ENCODE peak calls at places on chromosomes 7 and 10, in eight cellular contexts. One of them, this sample, is unnamed.

GRCh38 chr10:7610651-7611389 is 55.9 kb downstream of the ITIH5 start:
- DNase-seq in neuronal stem cell: no peak
- DNase-seq in IMR-90: peak; percentile 70
- DNase-seq in endodermal cell: no peak
- DNase-seq in endothelial cell of umbilical vein: no peak
- DNase-seq in fibroblast of lung: peak; percentile 82
- DNase-seq in DND-41: no peak
- DNase-seq in SK-N-SH: no peak
- DNase-seq in this sample: peak; percentile 27

GRCh38 chr10:73946253-73947145 is 35.6 kb downstream of the PLAU start:
- DNase-seq in endothelial cell of umbilical vein: no peak
- DNase-seq in SK-N-SH: no peak
- DNase-seq in neuronal stem cell: no peak
- DNase-seq in DND-41: no peak
- DNase-seq in fibroblast of lung: no peak
- DNase-seq in IMR-90: no peak
- DNase-seq in endodermal cell: no peak
- DNase-seq in this sample: no peak

GRCh38 chr10:7258948-7259523 is 151.8 kb downstream of the SFMBT2 start:
- DNase-seq in endothelial cell of umbilical vein: no peak
- DNase-seq in DND-41: peak; percentile 83
- DNase-seq in IMR-90: no peak
- DNase-seq in SK-N-SH: peak; percentile 41
- DNase-seq in fibroblast of lung: peak; percentile 63
- DNase-seq in neuronal stem cell: no peak
- DNase-seq in endodermal cell: no peak
- DNase-seq in this sample: no peak

GRCh38 chr10:24556746-24557742 is 166.6 kb downstream of the ARHGAP21 start:
- DNase-seq in endodermal cell: peak; percentile 76
- DNase-seq in DND-41: peak; percentile 37
- DNase-seq in endothelial cell of umbilical vein: peak; percentile 59
- DNase-seq in fibroblast of lung: peak; percentile 73
- DNase-seq in IMR-90: peak; percentile 79
- DNase-seq in neuronal stem cell: peak; percentile 36
- DNase-seq in SK-N-SH: peak; percentile 47
- DNase-seq in this sample: peak; percentile 35

GRCh38 chr7:6889252-6889812 is 63.3 kb upstream of the CCZ1B start:
- DNase-seq in endothelial cell of umbilical vein: no peak
- DNase-seq in DND-41: no peak
- DNase-seq in SK-N-SH: no peak
- DNase-seq in endodermal cell: no peak
- DNase-seq in IMR-90: no peak
- DNase-seq in fibroblast of lung: no peak
- DNase-seq in neuronal stem cell: no peak
- DNase-seq in this sample: no peak

GRCh38 chr7:15924910-15925309 is 238.4 kb upstream of the MEOX2 start:
- DNase-seq in DND-41: no peak
- DNase-seq in IMR-90: no peak
- DNase-seq in endothelial cell of umbilical vein: no peak
- DNase-seq in neuronal stem cell: no peak
- DNase-seq in SK-N-SH: no peak
- DNase-seq in fibroblast of lung: no peak
- DNase-seq in endodermal cell: no peak
- DNase-seq in this sample: no peak

GRCh38 chr7:93142127-93142526 is 6.1 kb downstream of the SAMD9L start:
- DNase-seq in endodermal cell: no peak
- DNase-seq in endothelial cell of umbilical vein: no peak
- DNase-seq in neuronal stem cell: no peak
- DNase-seq in IMR-90: no peak
- DNase-seq in DND-41: no peak
- DNase-seq in fibroblast of lung: peak; percentile 6
- DNase-seq in SK-N-SH: no peak
- DNase-seq in this sample: no peak

GRCh38 chr7:51647931-51648351 is 331.3 kb upstream of the COBL start:
- DNase-seq in endothelial cell of umbilical vein: no peak
- DNase-seq in endodermal cell: peak; percentile 62
- DNase-seq in SK-N-SH: peak; percentile 36
- DNase-seq in IMR-90: no peak
- DNase-seq in neuronal stem cell: no peak
- DNase-seq in DND-41: no peak
- DNase-seq in fibroblast of lung: peak; percentile 81
- DNase-seq in this sample: peak; percentile 59

GRCh38 chr10:59805043-59805442 is 51.8 kb upstream of the MRLN start:
- DNase-seq in fibroblast of lung: no peak
- DNase-seq in endothelial cell of umbilical vein: no peak
- DNase-seq in neuronal stem cell: peak; percentile 20
- DNase-seq in endodermal cell: peak; percentile 85
- DNase-seq in SK-N-SH: peak; percentile 23
- DNase-seq in DND-41: peak; percentile 13
- DNase-seq in IMR-90: peak; percentile 5
- DNase-seq in this sample: peak; percentile 79

GRCh38 chr7:149509774-149510173 is 12.2 kb upstream of the ZNF746 start:
- DNase-seq in SK-N-SH: no peak
- DNase-seq in fibroblast of lung: no peak
- DNase-seq in endodermal cell: no peak
- DNase-seq in IMR-90: no peak
- DNase-seq in DND-41: no peak
- DNase-seq in endothelial cell of umbilical vein: no peak
- DNase-seq in neuronal stem cell: no peak
- DNase-seq in this sample: no peak

GRCh38 chr10:115948415-115948814 is 324.6 kb downstream of the GFRA1 start:
- DNase-seq in neuronal stem cell: no peak
- DNase-seq in SK-N-SH: no peak
- DNase-seq in IMR-90: peak; percentile 33
- DNase-seq in fibroblast of lung: peak; percentile 44
- DNase-seq in endothelial cell of umbilical vein: no peak
- DNase-seq in endodermal cell: no peak
- DNase-seq in DND-41: no peak
- DNase-seq in this sample: no peak

GRCh38 chr10:125646311-125646710 is 36.7 kb downstream of the TEX36 start:
- DNase-seq in neuronal stem cell: no peak
- DNase-seq in endodermal cell: no peak
- DNase-seq in DND-41: no peak
- DNase-seq in SK-N-SH: no peak
- DNase-seq in endothelial cell of umbilical vein: no peak
- DNase-seq in IMR-90: no peak
- DNase-seq in fibroblast of lung: no peak
- DNase-seq in this sample: no peak

GRCh38 chr7:30791126-30791525 is 19.9 kb downstream of the MINDY4 start:
- DNase-seq in SK-N-SH: no peak
- DNase-seq in endothelial cell of umbilical vein: no peak
- DNase-seq in fibroblast of lung: no peak
- DNase-seq in endodermal cell: peak; percentile 80
- DNase-seq in DND-41: no peak
- DNase-seq in neuronal stem cell: no peak
- DNase-seq in IMR-90: no peak
- DNase-seq in this sample: no peak

GRCh38 chr10:78588194-78588811 is 480.5 kb upstream of the ZMIZ1 start:
- DNase-seq in DND-41: no peak
- DNase-seq in endodermal cell: peak; percentile 29
- DNase-seq in endothelial cell of umbilical vein: no peak
- DNase-seq in fibroblast of lung: peak; percentile 98
- DNase-seq in IMR-90: peak; percentile 87
- DNase-seq in neuronal stem cell: no peak
- DNase-seq in SK-N-SH: peak; percentile 65
- DNase-seq in this sample: peak; percentile 33

GRCh38 chr7:54469740-54470139 is 72.4 kb upstream of the VSTM2A start:
- DNase-seq in DND-41: no peak
- DNase-seq in fibroblast of lung: no peak
- DNase-seq in SK-N-SH: no peak
- DNase-seq in endodermal cell: no peak
- DNase-seq in endothelial cell of umbilical vein: no peak
- DNase-seq in IMR-90: no peak
- DNase-seq in neuronal stem cell: no peak
- DNase-seq in this sample: no peak

GRCh38 chr10:78041170-78042057 is 7.8 kb downstream of the RPS24 start:
- DNase-seq in fibroblast of lung: no peak
- DNase-seq in endodermal cell: no peak
- DNase-seq in endothelial cell of umbilical vein: no peak
- DNase-seq in DND-41: no peak
- DNase-seq in SK-N-SH: no peak
- DNase-seq in neuronal stem cell: no peak
- DNase-seq in IMR-90: no peak
- DNase-seq in this sample: no peak

GRCh38 chr10:47361293-47361692 is 13.1 kb downstream of the RBP3 start:
- DNase-seq in SK-N-SH: peak; percentile 81
- DNase-seq in IMR-90: peak; percentile 16
- DNase-seq in neuronal stem cell: peak; percentile 61
- DNase-seq in endothelial cell of umbilical vein: peak; percentile 45
- DNase-seq in fibroblast of lung: peak; percentile 7
- DNase-seq in DND-41: peak; percentile 41
- DNase-seq in endodermal cell: peak; percentile 93
- DNase-seq in this sample: peak; percentile 49

GRCh38 chr10:90860790-90861189 is 3.0 kb upstream of the HTR7 start:
- DNase-seq in endodermal cell: no peak
- DNase-seq in neuronal stem cell: no peak
- DNase-seq in endothelial cell of umbilical vein: no peak
- DNase-seq in IMR-90: no peak
- DNase-seq in fibroblast of lung: no peak
- DNase-seq in DND-41: no peak
- DNase-seq in SK-N-SH: no peak
- DNase-seq in this sample: no peak

GRCh38 chr10:96306516-96306915 is 2.3 kb downstream of the DNTT start:
- DNase-seq in IMR-90: no peak
- DNase-seq in endodermal cell: no peak
- DNase-seq in DND-41: peak; percentile 92
- DNase-seq in SK-N-SH: no peak
- DNase-seq in endothelial cell of umbilical vein: no peak
- DNase-seq in fibroblast of lung: no peak
- DNase-seq in neuronal stem cell: no peak
- DNase-seq in this sample: no peak

DNA sequence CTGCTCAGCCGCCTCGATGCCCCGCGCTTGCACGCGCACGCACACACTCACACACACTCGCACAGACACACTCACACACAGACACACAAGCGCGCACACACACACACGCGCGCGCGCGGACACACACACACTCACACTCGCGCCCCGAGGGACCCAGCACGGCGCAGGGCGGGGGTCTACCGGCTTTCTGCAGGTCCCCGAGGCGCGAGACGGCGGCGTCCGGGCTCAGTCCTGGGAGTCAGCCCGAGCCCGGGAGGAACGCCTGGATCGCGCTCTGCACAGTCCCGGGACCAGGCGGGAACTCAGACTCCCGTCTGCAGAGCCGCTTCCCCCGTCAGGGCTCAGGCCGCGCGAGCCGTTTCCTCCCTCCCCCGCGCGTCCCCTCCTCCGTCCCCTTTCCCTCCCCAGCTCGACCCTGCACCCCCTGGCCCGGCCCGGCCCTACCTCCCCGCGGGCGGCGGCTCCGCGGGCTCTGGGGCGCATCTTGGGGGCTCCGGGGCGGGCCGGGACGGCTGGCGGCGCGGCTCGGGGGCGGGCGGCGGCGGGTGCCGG is 477 bp downstream of the DENND2A start:
- DNase-seq in neuronal stem cell: no peak
- DNase-seq in endodermal cell: peak; percentile 78
- DNase-seq in IMR-90: peak; percentile 50
- DNase-seq in DND-41: no peak
- DNase-seq in fibroblast of lung: peak; percentile 56
- DNase-seq in endothelial cell of umbilical vein: no peak
- DNase-seq in SK-N-SH: peak; percentile 91
- DNase-seq in this sample: no peak
- H3K9ac ChIP-seq in neuronal stem cell: peak overlapping the region; percentile 99
- H3K9ac ChIP-seq in endodermal cell: peak overlapping the region; percentile 63
- H3K9ac ChIP-seq in IMR-90: peak overlapping the region; percentile 77
- H3K9ac ChIP-seq in DND-41: no peak overlapping the region
- H3K9ac ChIP-seq in fibroblast of lung: peak overlapping the region; percentile 98
- H3K9ac ChIP-seq in endothelial cell of umbilical vein: no peak overlapping the region
- H3K9ac ChIP-seq in SK-N-SH: peak overlapping the region; percentile 56
- H3K9ac ChIP-seq in this sample: peak overlapping the region; percentile 62

DNA sequence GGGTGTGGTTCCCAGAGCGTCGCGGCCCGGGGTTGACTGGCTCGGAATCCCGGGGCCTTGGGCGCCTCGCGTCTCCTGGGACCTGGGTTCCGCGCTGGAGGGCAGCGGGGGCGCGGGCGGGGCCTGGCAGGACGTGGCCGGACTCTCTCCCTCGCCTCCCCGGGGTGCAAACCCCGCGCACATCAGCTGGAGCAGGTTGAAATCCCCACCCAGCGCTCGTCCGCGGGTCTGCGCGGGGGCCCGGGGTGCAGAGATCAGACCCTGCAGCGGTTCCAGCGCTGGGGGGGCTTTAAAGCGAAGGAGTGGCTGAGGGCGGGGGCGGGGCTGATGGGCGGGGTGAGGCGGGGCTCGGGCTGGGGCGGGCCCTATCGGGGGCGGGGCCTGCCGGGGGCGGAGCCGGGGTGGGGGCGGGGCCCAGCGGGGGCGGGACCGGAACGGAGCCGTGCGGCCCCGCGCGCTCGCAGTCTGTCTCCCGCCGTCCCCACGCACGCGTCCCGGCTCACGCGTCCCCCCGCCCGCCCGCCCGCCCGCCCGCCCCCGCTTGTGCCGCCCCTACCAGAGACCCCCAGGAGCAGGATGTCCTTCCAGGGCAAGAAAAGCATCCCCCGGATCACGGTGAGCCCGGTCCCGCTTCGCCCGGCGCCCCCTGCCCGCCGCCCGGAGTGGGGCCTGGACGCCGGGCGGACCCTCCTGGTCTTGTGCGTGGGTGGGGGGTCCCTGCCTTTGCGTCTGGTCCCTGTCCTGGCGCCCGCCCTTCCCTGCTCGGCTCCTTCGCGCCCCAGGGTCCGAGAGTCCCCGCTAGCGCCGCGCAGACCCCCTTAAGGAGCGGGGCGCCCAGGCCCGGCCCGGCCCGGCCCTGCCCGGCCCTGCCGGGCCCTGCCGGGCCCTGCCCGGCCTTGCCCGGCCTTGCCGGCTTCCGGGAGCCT is at the start of gene DPYSL4:
- DNase-seq in IMR-90: no peak
- DNase-seq in endodermal cell: peak; percentile 78
- DNase-seq in fibroblast of lung: peak; percentile 9
- DNase-seq in endothelial cell of umbilical vein: peak; percentile 6
- DNase-seq in SK-N-SH: peak; percentile 99
- DNase-seq in neuronal stem cell: no peak
- DNase-seq in DND-41: no peak
- DNase-seq in this sample: no peak
- H3K9ac ChIP-seq in IMR-90: peak within 1 kb of the TSS; percentile 73
- H3K9ac ChIP-seq in endodermal cell: no peak within 1 kb of the TSS
- H3K9ac ChIP-seq in fibroblast of lung: peak within 1 kb of the TSS; percentile 7
- H3K9ac ChIP-seq in endothelial cell of umbilical vein: peak within 1 kb of the TSS; percentile 66
- H3K9ac ChIP-seq in SK-N-SH: peak within 1 kb of the TSS; percentile 77
- H3K9ac ChIP-seq in neuronal stem cell: peak within 1 kb of the TSS; percentile 90
- H3K9ac ChIP-seq in DND-41: no peak within 1 kb of the TSS
- H3K9ac ChIP-seq in this sample: no peak within 1 kb of the TSS

DNA sequence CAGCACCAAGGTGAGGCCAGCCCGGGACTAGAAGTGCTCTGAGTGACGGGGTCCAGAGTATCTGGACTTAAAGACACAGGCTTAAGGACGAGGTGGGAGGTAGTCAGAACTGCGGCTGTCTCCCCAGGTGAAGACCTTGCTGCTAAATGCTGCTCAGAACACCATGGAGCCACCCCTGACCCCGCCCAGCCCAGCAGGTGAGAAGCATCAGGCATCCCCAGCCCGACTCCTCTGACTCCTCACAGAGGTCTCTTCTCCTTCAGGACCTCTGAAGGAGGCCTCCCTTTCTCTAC is 5.8 kb downstream of the NFKB2 start:
- DNase-seq in SK-N-SH: no peak
- DNase-seq in IMR-90: no peak
- DNase-seq in DND-41: no peak
- DNase-seq in endodermal cell: no peak
- DNase-seq in fibroblast of lung: no peak
- DNase-seq in neuronal stem cell: no peak
- DNase-seq in endothelial cell of umbilical vein: no peak
- DNase-seq in this sample: no peak
- H3K9ac ChIP-seq in SK-N-SH: no peak overlapping the region
- H3K9ac ChIP-seq in IMR-90: no peak overlapping the region
- H3K9ac ChIP-seq in DND-41: no peak overlapping the region
- H3K9ac ChIP-seq in endodermal cell: no peak overlapping the region
- H3K9ac ChIP-seq in fibroblast of lung: no peak overlapping the region
- H3K9ac ChIP-seq in neuronal stem cell: no peak overlapping the region
- H3K9ac ChIP-seq in endothelial cell of umbilical vein: no peak overlapping the region
- H3K9ac ChIP-seq in this sample: no peak overlapping the region

GRCh38 chr10:103849212-103849877 is 6.0 kb downstream of the SH3PXD2A start:
- DNase-seq in endothelial cell of umbilical vein: no peak
- DNase-seq in IMR-90: no peak
- DNase-seq in neuronal stem cell: no peak
- DNase-seq in fibroblast of lung: no peak
- DNase-seq in SK-N-SH: no peak
- DNase-seq in endodermal cell: no peak
- DNase-seq in DND-41: no peak
- DNase-seq in this sample: peak; percentile 34
- H3K9ac ChIP-seq in endothelial cell of umbilical vein: no peak overlapping the region
- H3K9ac ChIP-seq in IMR-90: no peak overlapping the region
- H3K9ac ChIP-seq in neuronal stem cell: no peak overlapping the region
- H3K9ac ChIP-seq in fibroblast of lung: no peak overlapping the region
- H3K9ac ChIP-seq in SK-N-SH: peak overlapping the region; percentile 61
- H3K9ac ChIP-seq in endodermal cell: no peak overlapping the region
- H3K9ac ChIP-seq in DND-41: no peak overlapping the region
- H3K9ac ChIP-seq in this sample: peak overlapping the region; percentile 35

This sample was measured in colonic mucosa.